ENCODE peak calls at places on chromosomes 5 and 9, in four cellular contexts. V, H, I and M are unnamed samples. For H3K4me1 and H3K36me3, the result is how much of the 10 kb centered on the place peaks cover.

GRCh38 chr5:16437974-16438373 is 27.6 kb downstream of the ZNF622 start:
- DNase-seq in V (no peak), H (no peak), I (no peak), M (no peak)

GRCh38 chr5:169020102-169020501 is 280.8 kb downstream of the SLIT3 start:
- DNase-seq in V (no peak), I (no peak), H (peak), M (no peak)

GRCh38 chr5:22560115-22560514 is 293.0 kb downstream of the CDH12 start:
- DNase-seq in I (no peak), V (no peak), H (no peak), M (peak)

GRCh38 chr9:20557890-20558608 is 64.2 kb downstream of the MLLT3 start:
- DNase-seq in I (no peak), H (no peak), V (no peak), M (no peak)

GRCh38 chr5:167061695-167062094 is 1229.8 kb upstream of the WWC1 start:
- DNase-seq in V (no peak), H (no peak), I (no peak), M (no peak)

GRCh38 chr9:28318515-28318914 is 745.2 kb upstream of the C9orf72 start:
- DNase-seq in H (no peak), I (no peak), V (no peak), M (no peak)

GRCh38 chr9:133127340-133127981 is 6.4 kb upstream of the RALGDS start:
- DNase-seq in I (no peak), V (peak), H (peak), M (no peak)

GRCh38 chr5:8953911-8954310 is 592.0 kb downstream of the SEMA5A start:
- DNase-seq in H (no peak), I (no peak), V (no peak), M (no peak)

GRCh38 chr5:151523335-151523734 is 67.8 kb downstream of the FAT2 start:
- DNase-seq in V (no peak), H (peak), I (peak), M (no peak)

GRCh38 chr9:118577121-118577520 is 792.1 kb downstream of the BRINP1 start:
- DNase-seq in I (no peak), H (no peak), V (no peak), M (no peak)

GRCh38 chr5:60332244-60333018 is 367.5 kb downstream of the DEPDC1B start:
- DNase-seq in I (no peak), H (no peak), V (no peak), M (no peak)

GRCh38 chr5:59025734-59026133 is 442.9 kb downstream of the RAB3C start:
- DNase-seq in H (no peak), I (no peak), V (no peak), M (no peak)

GRCh38 chr5:153658606-153659005 is 168.1 kb downstream of the GRIA1 start:
- DNase-seq in V (no peak), H (no peak), I (no peak), M (no peak)

GRCh38 chr9:115000217-115000639 is 69.8 kb upstream of the TNFSF8 start:
- DNase-seq in H (no peak), V (no peak), I (no peak), M (no peak)

GRCh38 chr9:20622330-20623020 is at the start of gene MLLT3:
- DNase-seq in H (peak), V (peak), I (peak), M (peak)

GRCh38 chr5:141501805-141502204 is 12.9 kb downstream of the PCDHGC5 start:
- DNase-seq in V (peak), H (no peak), I (no peak), M (no peak)

GRCh38 chr5:143707797-143708196 is 104.2 kb upstream of the HMHB1 start:
- DNase-seq in V (no peak), I (no peak), H (no peak), M (no peak)

GRCh38 chr5:108672639-108673038 is 75.1 kb upstream of the FER start:
- DNase-seq in V (no peak), I (no peak), H (no peak), M (no peak)

GRCh38 chr5:76733049-76733417 is 17.1 kb downstream of the F2R start:
- DNase-seq in I (no peak), V (no peak), H (no peak), M (no peak)

GRCh38 chr9:68780735-68781134 is 75.7 kb downstream of the PIP5K1B start:
- DNase-seq in H (no peak), I (no peak), V (no peak), M (no peak)

GRCh38 chr5:111512026-111512405 is 319 bp downstream of the STARD4 start:
- DNase-seq in H (no peak), V (peak), I (no peak), M (peak)

GRCh38 chr9:22976454-22976853 is 529.8 kb downstream of the DMRTA1 start:
- DNase-seq in H (no peak), V (no peak), I (no peak), M (no peak)

GRCh38 chr5:150152636-150153462 is 2.8 kb downstream of the PDGFRB start:
- DNase-seq in H (no peak), I (peak), V (no peak), M (no peak)

GRCh38 chr9:83977196-83977595 is 2.8 kb downstream of the HNRNPK start:
- DNase-seq in H (no peak), V (no peak), I (no peak), M (no peak)

GRCh38 chr9:38414040-38414723 is 10.1 kb downstream of the IGFBPL1 start:
- DNase-seq in I (no peak), V (peak), H (no peak), M (no peak)

GRCh38 chr9:91246842-91247241 is 114.9 kb downstream of the AUH start:
- DNase-seq in I (no peak), V (no peak), H (no peak), M (no peak)

GRCh38 chr5:74648835-74649286 is 8.3 kb upstream of the ENC1 start:
- DNase-seq in V (no peak), H (no peak), I (no peak), M (no peak)

GRCh38 chr9:23552876-23553275 is 273.2 kb downstream of the ELAVL2 start:
- DNase-seq in H (no peak), V (no peak), I (no peak), M (no peak)

GRCh38 chr5:36939969-36940858 is 63.6 kb downstream of the NIPBL start:
- DNase-seq in H (no peak), V (no peak), I (no peak), M (no peak)

GRCh38 chr9:99249619-99250018 is 27.5 kb downstream of the SEC61B start:
- DNase-seq in V (no peak), I (peak), H (no peak), M (no peak)

GRCh38 chr5:176882566-176882900 is 16.6 kb downstream of the HK3 start:
- DNase-seq in V (no peak), I (no peak), H (no peak), M (no peak)

GRCh38 chr9:36319806-36320205 is 61.6 kb upstream of the GNE start:
- DNase-seq in H (no peak), I (no peak), V (no peak), M (no peak)

GRCh38 chr9:127503379-127503921 is 52.1 kb downstream of the LRSAM1 start:
- DNase-seq in H (no peak), I (no peak), V (no peak), M (no peak)

GRCh38 chr9:22044583-22044982 is 35.5 kb upstream of the CDKN2B start:
- DNase-seq in V (no peak), I (no peak), H (no peak), M (no peak)

GRCh38 chr5:172769598-172770373 is 1.2 kb downstream of the DUSP1 start:
- DNase-seq in V (peak), I (no peak), H (no peak), M (no peak)

GRCh38 chr9:91360551-91361293 is 996 bp downstream of the AUH start:
- DNase-seq in I (peak), H (no peak), V (no peak), M (no peak)

GRCh38 chr5:139277171-139277570 is 16.4 kb upstream of the MATR3 start:
- DNase-seq in H (no peak), V (no peak), I (no peak), M (no peak)

GRCh38 chr9:14275331-14275730 is 38.6 kb downstream of the NFIB start:
- DNase-seq in V (no peak), I (no peak), H (no peak), M (no peak)
- H3K4me1 ChIP-seq in V (under half), I (under half), H (under half), M (half or more)

GRCh38 chr9:129059796-129060785 is 20.8 kb upstream of the DOLPP1 start:
- DNase-seq in I (peak), V (no peak), H (no peak), M (no peak)
- H3K36me3 ChIP-seq in I (under half), V (under half), H (under half), M (under half)

DNA sequence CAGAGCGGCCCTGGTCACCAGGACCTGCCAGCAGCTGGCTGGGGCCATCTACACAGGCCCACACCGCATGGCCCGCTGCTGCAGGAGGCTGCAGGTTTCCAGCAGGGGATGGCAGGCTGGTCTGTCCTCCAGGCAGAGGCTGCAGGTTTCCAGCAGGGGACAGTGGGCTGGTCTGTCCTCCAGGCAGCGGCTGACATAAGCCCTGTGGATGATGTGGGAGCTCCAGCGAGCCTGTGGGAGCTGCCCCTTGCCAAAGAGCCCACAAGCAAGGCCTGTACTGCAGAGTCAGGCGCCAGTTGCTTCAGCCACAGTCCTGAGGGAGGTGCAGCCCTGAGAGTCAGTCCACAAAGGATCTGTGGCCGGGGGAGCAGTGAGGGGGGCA is 18.5 kb downstream of the TPPP start:
- DNase-seq in H (no peak), I (peak), V (peak), M (no peak)
- H3K4me3 ChIP-seq in H (no peak), I (no peak), V (no peak), M (no peak)

DNA sequence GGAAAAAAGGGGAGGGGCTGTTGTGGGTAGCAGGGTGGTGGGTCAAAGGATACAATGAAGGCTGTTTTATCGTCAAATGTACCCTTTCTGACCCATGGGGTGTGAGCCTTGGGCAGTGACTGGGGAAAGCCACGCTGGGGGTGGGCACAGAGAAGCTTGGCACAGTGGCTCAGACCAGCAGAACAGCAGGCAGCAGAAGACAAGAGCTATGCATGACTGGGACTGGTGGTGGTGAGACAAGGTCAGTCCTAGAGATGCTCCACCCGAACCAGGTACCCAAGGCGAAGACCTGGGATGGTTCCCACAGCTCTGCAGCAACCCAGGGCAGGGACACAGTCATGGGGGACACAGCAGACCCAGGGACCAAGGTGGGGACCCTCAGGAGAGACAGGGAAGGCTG is 38.3 kb downstream of the BICD2 start:
- DNase-seq in H (no peak), V (no peak), I (no peak), M (no peak)
- H3K4me1 ChIP-seq in H (under half), V (under half), I (under half), M (under half)

GRCh38 chr9:94445846-94446245 is 109.0 kb upstream of the PCAT7 start:
- DNase-seq in H (no peak), V (no peak), I (no peak), M (no peak)

GRCh38 chr9:94449486-94449885 is 105.4 kb upstream of the PCAT7 start:
- DNase-seq in I (no peak), H (no peak), V (no peak), M (no peak)
- H3K36me3 ChIP-seq in I (half or more), H (under half), V (under half), M (half or more)

GRCh38 chr5:119395080-119395836 is 39.4 kb downstream of the TNFAIP8 start:
- DNase-seq in H (no peak), V (no peak), I (no peak), M (no peak)

GRCh38 chr5:119400248-119400647 is 44.4 kb downstream of the TNFAIP8 start:
- DNase-seq in H (no peak), I (no peak), V (no peak), M (no peak)

GRCh38 chr5:119396265-119396664 is 40.4 kb downstream of the TNFAIP8 start:
- DNase-seq in I (no peak), V (no peak), H (no peak), M (no peak)

GRCh38 chr5:119398713-119399492 is 43.1 kb downstream of the TNFAIP8 start:
- DNase-seq in V (no peak), I (no peak), H (no peak), M (no peak)

DNA sequence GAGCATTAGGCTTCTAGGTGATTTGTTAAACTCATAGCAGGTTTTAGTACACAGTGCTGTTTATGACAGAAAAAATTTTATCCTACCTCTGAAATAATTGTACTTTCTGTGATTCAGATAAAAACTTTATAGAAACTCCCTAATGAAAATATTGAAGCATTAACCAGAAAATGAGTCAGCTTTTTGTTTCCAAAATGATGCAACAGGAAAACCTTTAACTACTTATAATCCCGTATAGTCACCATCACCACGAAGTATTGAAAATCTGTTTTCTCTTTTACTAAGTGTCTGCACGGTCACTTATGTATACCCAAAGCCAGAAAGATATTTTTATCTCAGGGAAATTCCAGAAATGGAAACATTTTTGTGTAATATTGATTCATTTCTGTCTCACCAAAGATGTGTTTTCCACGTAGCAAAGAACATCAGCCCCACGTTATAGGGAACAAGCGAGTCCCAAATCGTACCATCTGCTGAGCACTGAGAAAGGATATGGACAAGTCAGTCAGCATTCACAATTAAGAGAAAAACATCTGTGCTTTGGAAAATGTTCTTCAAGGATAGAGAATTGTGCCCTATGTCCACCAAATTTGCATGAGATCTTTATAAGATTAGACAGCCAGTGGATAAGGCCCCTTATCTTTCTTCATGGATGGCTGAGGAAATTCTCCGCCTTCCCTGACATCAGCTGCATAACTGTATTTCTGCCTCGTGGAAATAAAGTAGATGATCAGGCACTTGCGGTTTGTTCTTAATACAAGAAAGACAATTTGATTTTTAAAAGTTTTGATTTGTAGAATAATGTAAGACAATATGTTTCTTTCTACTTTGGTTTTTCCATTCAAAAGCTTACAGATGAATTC is 41.9 kb downstream of the TNFAIP8 start:
- DNase-seq in V (no peak), I (no peak), H (no peak), M (no peak)
- H3K4me3 ChIP-seq in V (no peak), I (no peak), H (no peak), M (no peak)

GRCh38 chr9:74245871-74246552 is 251.1 kb upstream of the RORB start:
- DNase-seq in I (no peak), H (no peak), V (no peak), M (no peak)
- H3K4me1 ChIP-seq in I (under half), H (under half), V (under half), M (under half)

GRCh38 chr5:179599973-179600372 is 23.5 kb downstream of the HNRNPH1 start:
- DNase-seq in V (no peak), H (no peak), I (no peak), M (no peak)
- H3K36me3 ChIP-seq in V (half or more), H (under half), I (under half), M (half or more)

GRCh38 chr5:91190333-91190680 is 192.8 kb downstream of the ARRDC3 start:
- DNase-seq in V (no peak), I (no peak), H (no peak), M (no peak)
- H3K4me3 ChIP-seq in V (no peak), I (no peak), H (peak), M (no peak)